ENCODE peak calls at places on chromosomes 16 and 17, in six cellular contexts. D, A, G, Y, Q and N are unnamed samples.
A peak's percentile ranks its signal among the peaks of the same experiment; 100 is the strongest.

GRCh38 chr17:66491213-66491612 is 188.8 kb downstream of the PRKCA start:
- DNase-seq in D (no peak), A (peak; percentile 61), G (no peak), Y (no peak), Q (peak; percentile 21), N (no peak)

GRCh38 chr17:80999224-81000088 is 7.8 kb downstream of the CHMP6 start:
- DNase-seq in D (no peak), A (no peak), G (no peak), Y (no peak), Q (no peak), N (peak; percentile 18)

GRCh38 chr17:19412984-19413383 is 2.0 kb downstream of the RNF112 start:
- DNase-seq in D (no peak), A (no peak), G (no peak), Y (no peak), Q (no peak), N (no peak)

GRCh38 chr16:56608043-56608875 is at the start of gene MT2A:
- DNase-seq in D (peak; percentile 93), A (peak; percentile 95), G (peak; percentile 86), Y (peak; percentile 93), Q (peak; percentile 98), N (peak; percentile 93)

GRCh38 chr17:17572010-17572785 is 19.3 kb downstream of the PEMT start:
- DNase-seq in D (no peak), A (no peak), G (no peak), Y (no peak), Q (no peak), N (no peak)

GRCh38 chr17:27553019-27553511 is 77.9 kb upstream of the LGALS9 start:
- DNase-seq in D (no peak), A (no peak), G (no peak), Y (no peak), Q (no peak), N (no peak)

GRCh38 chr16:50580180-50580771 is 32.1 kb downstream of the NKD1 start:
- DNase-seq in D (no peak), A (no peak), G (no peak), Y (no peak), Q (no peak), N (no peak)

GRCh38 chr17:32976131-32976530 is 15.5 kb upstream of the SPACA3 start:
- DNase-seq in D (no peak), A (no peak), G (no peak), Y (no peak), Q (no peak), N (no peak)

GRCh38 chr17:46822388-46822921 is 4.0 kb upstream of the WNT3 start:
- DNase-seq in D (no peak), A (peak; percentile 64), G (no peak), Y (peak; percentile 79), Q (no peak), N (no peak)

GRCh38 chr17:39132192-39132600 is 19.2 kb downstream of the PLXDC1 start:
- DNase-seq in D (no peak), A (no peak), G (no peak), Y (peak; percentile 43), Q (peak; percentile 83), N (no peak)

GRCh38 chr16:88804173-88804551 is 573 bp downstream of the CDT1 start:
- DNase-seq in D (no peak), A (peak; percentile 26), G (no peak), Y (no peak), Q (no peak), N (no peak)

GRCh38 chr17:72456026-72456569 is 335.3 kb downstream of the SOX9 start:
- DNase-seq in D (no peak), A (no peak), G (no peak), Y (no peak), Q (peak; percentile 71), N (no peak)

GRCh38 chr16:30609002-30609927 is 924 bp downstream of the ZNF689 start:
- DNase-seq in D (peak; percentile 49), A (peak; percentile 60), G (peak; percentile 26), Y (peak; percentile 70), Q (peak; percentile 38), N (peak; percentile 56)

GRCh38 chr16:73019456-73020362 is 28.2 kb downstream of the ZFHX3 start:
- DNase-seq in D (no peak), A (no peak), G (no peak), Y (no peak), Q (peak; percentile 86), N (no peak)

GRCh38 chr17:3528604-3529511 is 28.8 kb downstream of the TRPV3 start:
- DNase-seq in D (no peak), A (no peak), G (no peak), Y (no peak), Q (no peak), N (no peak)

GRCh38 chr16:50449800-50450199 is 81.0 kb upstream of the BRD7 start:
- DNase-seq in D (no peak), A (no peak), G (no peak), Y (no peak), Q (no peak), N (no peak)

GRCh38 chr17:57724038-57724728 is 20.9 kb downstream of the CCDC182 start:
- DNase-seq in D (no peak), A (no peak), G (peak; percentile 26), Y (no peak), Q (no peak), N (peak; percentile 39)

GRCh38 chr16:50326835-50327465 is 41.8 kb downstream of the BRD7 start:
- DNase-seq in D (no peak), A (peak; percentile 74), G (peak; percentile 40), Y (peak; percentile 74), Q (peak; percentile 25), N (no peak)

GRCh38 chr16:66471696-66472393 is 44.8 kb downstream of the BEAN1 start:
- DNase-seq in D (no peak), A (no peak), G (no peak), Y (peak; percentile 45), Q (no peak), N (no peak)

GRCh38 chr16:27326738-27327585 is 13.2 kb downstream of the IL4R start:
- DNase-seq in D (peak; percentile 31), A (peak; percentile 62), G (no peak), Y (peak; percentile 89), Q (peak; percentile 94), N (peak; percentile 51)

GRCh38 chr16:87790278-87791023 is 24.7 kb upstream of the KLHDC4 start:
- DNase-seq in D (peak; percentile 17), A (no peak), G (no peak), Y (no peak), Q (peak; percentile 34), N (no peak)

GRCh38 chr16:69773255-69773947 is 11.3 kb downstream of the WWP2 start:
- DNase-seq in D (no peak), A (no peak), G (no peak), Y (no peak), Q (no peak), N (no peak)

GRCh38 chr17:59328534-59329095 is 2.8 kb upstream of the YPEL2 start:
- DNase-seq in D (no peak), A (no peak), G (no peak), Y (no peak), Q (no peak), N (no peak)

GRCh38 chr16:58046054-58046881 is 20.7 kb downstream of the MMP15 start:
- DNase-seq in D (no peak), A (no peak), G (no peak), Y (no peak), Q (no peak), N (no peak)

GRCh38 chr17:68943123-68943811 is 11.9 kb downstream of the ABCA8 start:
- DNase-seq in D (no peak), A (no peak), G (no peak), Y (no peak), Q (no peak), N (no peak)

GRCh38 chr17:19768046-19768782 is 20.1 kb upstream of the ALDH3A1 start:
- DNase-seq in D (no peak), A (no peak), G (no peak), Y (no peak), Q (no peak), N (no peak)